ENCODE peak calls at places on chromosomes 2 and 18, in seven cellular contexts. One of them, this sample, is unnamed.

GRCh38 chr2:105103481-105103880 is 65.6 kb downstream of the MRPS9 start:
- DNase-seq in NCI-H510A treated with DMSO at 0.1 percent for 48 hours: no peak
- DNase-seq in ovary: no peak
- DNase-seq in A549: no peak
- DNase-seq in stimulated activated CD4-positive, alpha-beta T cell treated with anti-CD3 and anti-CD28 coated beads, TNF-alpha, amount 100 ng/mL, for 1 hour: no peak
- DNase-seq in activated CD8-positive, alpha-beta memory T cell treated with anti-CD3 and anti-CD28 coated beads for 4 hours: no peak
- DNase-seq in hypothalamus: no peak
- DNase-seq in this sample: no peak

GRCh38 chr2:54977149-54977548 is 73.1 kb downstream of the RTN4 start:
- DNase-seq in NCI-H510A treated with DMSO at 0.1 percent for 48 hours: no peak
- DNase-seq in ovary: no peak
- DNase-seq in A549: no peak
- DNase-seq in stimulated activated CD4-positive, alpha-beta T cell treated with anti-CD3 and anti-CD28 coated beads, TNF-alpha, amount 100 ng/mL, for 1 hour: no peak
- DNase-seq in activated CD8-positive, alpha-beta memory T cell treated with anti-CD3 and anti-CD28 coated beads for 4 hours: no peak
- DNase-seq in hypothalamus: no peak
- DNase-seq in this sample: no peak

GRCh38 chr18:28163201-28163778 is 13.6 kb downstream of the CDH2 start:
- DNase-seq in NCI-H510A treated with DMSO at 0.1 percent for 48 hours: no peak
- DNase-seq in ovary: no peak
- DNase-seq in A549: no peak
- DNase-seq in stimulated activated CD4-positive, alpha-beta T cell treated with anti-CD3 and anti-CD28 coated beads, TNF-alpha, amount 100 ng/mL, for 1 hour: no peak
- DNase-seq in activated CD8-positive, alpha-beta memory T cell treated with anti-CD3 and anti-CD28 coated beads for 4 hours: no peak
- DNase-seq in hypothalamus: no peak
- DNase-seq in this sample: no peak

GRCh38 chr2:119826370-119826961 is 66.7 kb downstream of the PTPN4 start:
- DNase-seq in NCI-H510A treated with DMSO at 0.1 percent for 48 hours: peak; percentile 11
- DNase-seq in ovary: no peak
- DNase-seq in A549: peak; percentile 52
- DNase-seq in stimulated activated CD4-positive, alpha-beta T cell treated with anti-CD3 and anti-CD28 coated beads, TNF-alpha, amount 100 ng/mL, for 1 hour: no peak
- DNase-seq in activated CD8-positive, alpha-beta memory T cell treated with anti-CD3 and anti-CD28 coated beads for 4 hours: no peak
- DNase-seq in hypothalamus: no peak
- DNase-seq in this sample: no peak

GRCh38 chr18:43422483-43422882 is 145.2 kb upstream of the SYT4 start:
- DNase-seq in NCI-H510A treated with DMSO at 0.1 percent for 48 hours: peak; percentile 70
- DNase-seq in ovary: no peak
- DNase-seq in A549: peak; percentile 0
- DNase-seq in stimulated activated CD4-positive, alpha-beta T cell treated with anti-CD3 and anti-CD28 coated beads, TNF-alpha, amount 100 ng/mL, for 1 hour: no peak
- DNase-seq in activated CD8-positive, alpha-beta memory T cell treated with anti-CD3 and anti-CD28 coated beads for 4 hours: no peak
- DNase-seq in hypothalamus: no peak
- DNase-seq in this sample: no peak

GRCh38 chr2:25639131-25639530 is 34.2 kb downstream of the DTNB start:
- DNase-seq in NCI-H510A treated with DMSO at 0.1 percent for 48 hours: no peak
- DNase-seq in ovary: no peak
- DNase-seq in A549: no peak
- DNase-seq in stimulated activated CD4-positive, alpha-beta T cell treated with anti-CD3 and anti-CD28 coated beads, TNF-alpha, amount 100 ng/mL, for 1 hour: no peak
- DNase-seq in activated CD8-positive, alpha-beta memory T cell treated with anti-CD3 and anti-CD28 coated beads for 4 hours: no peak
- DNase-seq in hypothalamus: no peak
- DNase-seq in this sample: no peak

GRCh38 chr2:127216105-127216504 is 4.0 kb downstream of the CYP27C1 start:
- DNase-seq in NCI-H510A treated with DMSO at 0.1 percent for 48 hours: no peak
- DNase-seq in ovary: no peak
- DNase-seq in A549: no peak
- DNase-seq in stimulated activated CD4-positive, alpha-beta T cell treated with anti-CD3 and anti-CD28 coated beads, TNF-alpha, amount 100 ng/mL, for 1 hour: no peak
- DNase-seq in activated CD8-positive, alpha-beta memory T cell treated with anti-CD3 and anti-CD28 coated beads for 4 hours: no peak
- DNase-seq in hypothalamus: no peak
- DNase-seq in this sample: no peak

GRCh38 chr2:181573140-181573736 is 83.7 kb downstream of the CERKL start:
- DNase-seq in NCI-H510A treated with DMSO at 0.1 percent for 48 hours: peak; percentile 90
- DNase-seq in ovary: no peak
- DNase-seq in A549: peak; percentile 40
- DNase-seq in stimulated activated CD4-positive, alpha-beta T cell treated with anti-CD3 and anti-CD28 coated beads, TNF-alpha, amount 100 ng/mL, for 1 hour: no peak
- DNase-seq in activated CD8-positive, alpha-beta memory T cell treated with anti-CD3 and anti-CD28 coated beads for 4 hours: no peak
- DNase-seq in hypothalamus: no peak
- DNase-seq in this sample: no peak

GRCh38 chr2:176638167-176639015 is 369.1 kb downstream of the MTX2 start:
- DNase-seq in NCI-H510A treated with DMSO at 0.1 percent for 48 hours: peak; percentile 77
- DNase-seq in ovary: peak; percentile 79
- DNase-seq in A549: peak; percentile 69
- DNase-seq in stimulated activated CD4-positive, alpha-beta T cell treated with anti-CD3 and anti-CD28 coated beads, TNF-alpha, amount 100 ng/mL, for 1 hour: peak; percentile 34
- DNase-seq in activated CD8-positive, alpha-beta memory T cell treated with anti-CD3 and anti-CD28 coated beads for 4 hours: peak; percentile 14
- DNase-seq in hypothalamus: peak; percentile 8
- DNase-seq in this sample: peak; percentile 55

GRCh38 chr2:137049518-137049917 is 284.2 kb downstream of the THSD7B start:
- DNase-seq in NCI-H510A treated with DMSO at 0.1 percent for 48 hours: peak; percentile 50
- DNase-seq in ovary: no peak
- DNase-seq in A549: no peak
- DNase-seq in stimulated activated CD4-positive, alpha-beta T cell treated with anti-CD3 and anti-CD28 coated beads, TNF-alpha, amount 100 ng/mL, for 1 hour: no peak
- DNase-seq in activated CD8-positive, alpha-beta memory T cell treated with anti-CD3 and anti-CD28 coated beads for 4 hours: no peak
- DNase-seq in hypothalamus: no peak
- DNase-seq in this sample: no peak

GRCh38 chr2:117771969-117772630 is 42.4 kb upstream of the DDX18 start:
- DNase-seq in NCI-H510A treated with DMSO at 0.1 percent for 48 hours: peak; percentile 50
- DNase-seq in ovary: no peak
- DNase-seq in A549: peak; percentile 38
- DNase-seq in stimulated activated CD4-positive, alpha-beta T cell treated with anti-CD3 and anti-CD28 coated beads, TNF-alpha, amount 100 ng/mL, for 1 hour: no peak
- DNase-seq in activated CD8-positive, alpha-beta memory T cell treated with anti-CD3 and anti-CD28 coated beads for 4 hours: no peak
- DNase-seq in hypothalamus: no peak
- DNase-seq in this sample: no peak

GRCh38 chr2:111119004-111119846 is 1.5 kb upstream of the BCL2L11 start:
- DNase-seq in NCI-H510A treated with DMSO at 0.1 percent for 48 hours: no peak
- DNase-seq in ovary: peak; percentile 21
- DNase-seq in A549: no peak
- DNase-seq in stimulated activated CD4-positive, alpha-beta T cell treated with anti-CD3 and anti-CD28 coated beads, TNF-alpha, amount 100 ng/mL, for 1 hour: peak; percentile 26
- DNase-seq in activated CD8-positive, alpha-beta memory T cell treated with anti-CD3 and anti-CD28 coated beads for 4 hours: no peak
- DNase-seq in hypothalamus: no peak
- DNase-seq in this sample: no peak

GRCh38 chr2:45288532-45288931 is 279.3 kb upstream of the SIX2 start:
- DNase-seq in NCI-H510A treated with DMSO at 0.1 percent for 48 hours: no peak
- DNase-seq in ovary: no peak
- DNase-seq in A549: no peak
- DNase-seq in stimulated activated CD4-positive, alpha-beta T cell treated with anti-CD3 and anti-CD28 coated beads, TNF-alpha, amount 100 ng/mL, for 1 hour: no peak
- DNase-seq in activated CD8-positive, alpha-beta memory T cell treated with anti-CD3 and anti-CD28 coated beads for 4 hours: no peak
- DNase-seq in hypothalamus: no peak
- DNase-seq in this sample: no peak

GRCh38 chr2:135052997-135053474 is 944 bp downstream of the RAB3GAP1 start:
- DNase-seq in NCI-H510A treated with DMSO at 0.1 percent for 48 hours: no peak
- DNase-seq in ovary: no peak
- DNase-seq in A549: no peak
- DNase-seq in stimulated activated CD4-positive, alpha-beta T cell treated with anti-CD3 and anti-CD28 coated beads, TNF-alpha, amount 100 ng/mL, for 1 hour: no peak
- DNase-seq in activated CD8-positive, alpha-beta memory T cell treated with anti-CD3 and anti-CD28 coated beads for 4 hours: no peak
- DNase-seq in hypothalamus: no peak
- DNase-seq in this sample: no peak

GRCh38 chr18:7232218-7232617 is 1.3 kb downstream of the LRRC30 start:
- DNase-seq in NCI-H510A treated with DMSO at 0.1 percent for 48 hours: no peak
- DNase-seq in ovary: no peak
- DNase-seq in A549: no peak
- DNase-seq in stimulated activated CD4-positive, alpha-beta T cell treated with anti-CD3 and anti-CD28 coated beads, TNF-alpha, amount 100 ng/mL, for 1 hour: no peak
- DNase-seq in activated CD8-positive, alpha-beta memory T cell treated with anti-CD3 and anti-CD28 coated beads for 4 hours: no peak
- DNase-seq in hypothalamus: no peak
- DNase-seq in this sample: no peak

GRCh38 chr18:10006261-10006903 is 92.6 kb downstream of the VAPA start:
- DNase-seq in NCI-H510A treated with DMSO at 0.1 percent for 48 hours: no peak
- DNase-seq in ovary: no peak
- DNase-seq in A549: peak; percentile 3
- DNase-seq in stimulated activated CD4-positive, alpha-beta T cell treated with anti-CD3 and anti-CD28 coated beads, TNF-alpha, amount 100 ng/mL, for 1 hour: no peak
- DNase-seq in activated CD8-positive, alpha-beta memory T cell treated with anti-CD3 and anti-CD28 coated beads for 4 hours: no peak
- DNase-seq in hypothalamus: no peak
- DNase-seq in this sample: peak; percentile 45

GRCh38 chr2:3377279-3377611 is 373 bp downstream of the EIPR1 start:
- DNase-seq in NCI-H510A treated with DMSO at 0.1 percent for 48 hours: peak; percentile 56
- DNase-seq in ovary: no peak
- DNase-seq in A549: peak; percentile 70
- DNase-seq in stimulated activated CD4-positive, alpha-beta T cell treated with anti-CD3 and anti-CD28 coated beads, TNF-alpha, amount 100 ng/mL, for 1 hour: no peak
- DNase-seq in activated CD8-positive, alpha-beta memory T cell treated with anti-CD3 and anti-CD28 coated beads for 4 hours: no peak
- DNase-seq in hypothalamus: no peak
- DNase-seq in this sample: no peak

GRCh38 chr18:55918449-55918848 is 330.5 kb upstream of the TCF4 start:
- DNase-seq in NCI-H510A treated with DMSO at 0.1 percent for 48 hours: no peak
- DNase-seq in ovary: no peak
- DNase-seq in A549: no peak
- DNase-seq in stimulated activated CD4-positive, alpha-beta T cell treated with anti-CD3 and anti-CD28 coated beads, TNF-alpha, amount 100 ng/mL, for 1 hour: no peak
- DNase-seq in activated CD8-positive, alpha-beta memory T cell treated with anti-CD3 and anti-CD28 coated beads for 4 hours: no peak
- DNase-seq in hypothalamus: no peak
- DNase-seq in this sample: no peak

GRCh38 chr18:32372047-32372380 is 98.7 kb downstream of the GAREM1 start:
- DNase-seq in NCI-H510A treated with DMSO at 0.1 percent for 48 hours: no peak
- DNase-seq in ovary: no peak
- DNase-seq in A549: no peak
- DNase-seq in stimulated activated CD4-positive, alpha-beta T cell treated with anti-CD3 and anti-CD28 coated beads, TNF-alpha, amount 100 ng/mL, for 1 hour: no peak
- DNase-seq in activated CD8-positive, alpha-beta memory T cell treated with anti-CD3 and anti-CD28 coated beads for 4 hours: no peak
- DNase-seq in hypothalamus: no peak
- DNase-seq in this sample: no peak

GRCh38 chr2:55116598-55116964 is 66.3 kb upstream of the RTN4 start:
- DNase-seq in NCI-H510A treated with DMSO at 0.1 percent for 48 hours: no peak
- DNase-seq in ovary: no peak
- DNase-seq in A549: no peak
- DNase-seq in stimulated activated CD4-positive, alpha-beta T cell treated with anti-CD3 and anti-CD28 coated beads, TNF-alpha, amount 100 ng/mL, for 1 hour: no peak
- DNase-seq in activated CD8-positive, alpha-beta memory T cell treated with anti-CD3 and anti-CD28 coated beads for 4 hours: no peak
- DNase-seq in hypothalamus: no peak
- DNase-seq in this sample: no peak

GRCh38 chr2:206088248-206088647 is 2.3 kb upstream of the INO80D start:
- DNase-seq in NCI-H510A treated with DMSO at 0.1 percent for 48 hours: no peak
- DNase-seq in ovary: no peak
- DNase-seq in A549: no peak
- DNase-seq in stimulated activated CD4-positive, alpha-beta T cell treated with anti-CD3 and anti-CD28 coated beads, TNF-alpha, amount 100 ng/mL, for 1 hour: no peak
- DNase-seq in activated CD8-positive, alpha-beta memory T cell treated with anti-CD3 and anti-CD28 coated beads for 4 hours: no peak
- DNase-seq in hypothalamus: no peak
- DNase-seq in this sample: no peak

GRCh38 chr2:144583741-144584453 is 64.0 kb upstream of the ZEB2 start:
- DNase-seq in NCI-H510A treated with DMSO at 0.1 percent for 48 hours: no peak
- DNase-seq in ovary: no peak
- DNase-seq in A549: peak; percentile 13
- DNase-seq in stimulated activated CD4-positive, alpha-beta T cell treated with anti-CD3 and anti-CD28 coated beads, TNF-alpha, amount 100 ng/mL, for 1 hour: no peak
- DNase-seq in activated CD8-positive, alpha-beta memory T cell treated with anti-CD3 and anti-CD28 coated beads for 4 hours: no peak
- DNase-seq in hypothalamus: no peak
- DNase-seq in this sample: no peak

GRCh38 chr2:121151311-121152109 is 133.5 kb downstream of the TFCP2L1 start:
- DNase-seq in NCI-H510A treated with DMSO at 0.1 percent for 48 hours: no peak
- DNase-seq in ovary: no peak
- DNase-seq in A549: no peak
- DNase-seq in stimulated activated CD4-positive, alpha-beta T cell treated with anti-CD3 and anti-CD28 coated beads, TNF-alpha, amount 100 ng/mL, for 1 hour: no peak
- DNase-seq in activated CD8-positive, alpha-beta memory T cell treated with anti-CD3 and anti-CD28 coated beads for 4 hours: no peak
- DNase-seq in hypothalamus: no peak
- DNase-seq in this sample: peak; percentile 91

GRCh38 chr18:23573020-23573419 is 13.3 kb downstream of the NPC1 start:
- DNase-seq in NCI-H510A treated with DMSO at 0.1 percent for 48 hours: no peak
- DNase-seq in ovary: no peak
- DNase-seq in A549: no peak
- DNase-seq in stimulated activated CD4-positive, alpha-beta T cell treated with anti-CD3 and anti-CD28 coated beads, TNF-alpha, amount 100 ng/mL, for 1 hour: no peak
- DNase-seq in activated CD8-positive, alpha-beta memory T cell treated with anti-CD3 and anti-CD28 coated beads for 4 hours: no peak
- DNase-seq in hypothalamus: no peak
- DNase-seq in this sample: no peak

GRCh38 chr2:225512873-225513580 is 113.5 kb downstream of the NYAP2 start:
- DNase-seq in NCI-H510A treated with DMSO at 0.1 percent for 48 hours: no peak
- DNase-seq in ovary: no peak
- DNase-seq in A549: peak; percentile 53
- DNase-seq in stimulated activated CD4-positive, alpha-beta T cell treated with anti-CD3 and anti-CD28 coated beads, TNF-alpha, amount 100 ng/mL, for 1 hour: no peak
- DNase-seq in activated CD8-positive, alpha-beta memory T cell treated with anti-CD3 and anti-CD28 coated beads for 4 hours: no peak
- DNase-seq in hypothalamus: no peak
- DNase-seq in this sample: no peak

GRCh38 chr2:204722207-204722606 is 176.9 kb downstream of the PARD3B start:
- DNase-seq in NCI-H510A treated with DMSO at 0.1 percent for 48 hours: no peak
- DNase-seq in ovary: no peak
- DNase-seq in A549: no peak
- DNase-seq in stimulated activated CD4-positive, alpha-beta T cell treated with anti-CD3 and anti-CD28 coated beads, TNF-alpha, amount 100 ng/mL, for 1 hour: no peak
- DNase-seq in activated CD8-positive, alpha-beta memory T cell treated with anti-CD3 and anti-CD28 coated beads for 4 hours: no peak
- DNase-seq in hypothalamus: no peak
- DNase-seq in this sample: peak; percentile 33

GRCh38 chr2:216340280-216340631 is 32.0 kb downstream of the MARCHF4 start:
- DNase-seq in NCI-H510A treated with DMSO at 0.1 percent for 48 hours: no peak
- DNase-seq in ovary: no peak
- DNase-seq in A549: no peak
- DNase-seq in stimulated activated CD4-positive, alpha-beta T cell treated with anti-CD3 and anti-CD28 coated beads, TNF-alpha, amount 100 ng/mL, for 1 hour: no peak
- DNase-seq in activated CD8-positive, alpha-beta memory T cell treated with anti-CD3 and anti-CD28 coated beads for 4 hours: no peak
- DNase-seq in hypothalamus: no peak
- DNase-seq in this sample: no peak

GRCh38 chr2:142722569-142722968 is 154.9 kb upstream of the KYNU start:
- DNase-seq in NCI-H510A treated with DMSO at 0.1 percent for 48 hours: no peak
- DNase-seq in ovary: no peak
- DNase-seq in A549: no peak
- DNase-seq in stimulated activated CD4-positive, alpha-beta T cell treated with anti-CD3 and anti-CD28 coated beads, TNF-alpha, amount 100 ng/mL, for 1 hour: no peak
- DNase-seq in activated CD8-positive, alpha-beta memory T cell treated with anti-CD3 and anti-CD28 coated beads for 4 hours: no peak
- DNase-seq in hypothalamus: no peak
- DNase-seq in this sample: no peak

GRCh38 chr2:212414699-212415309 is 123.8 kb downstream of the ERBB4 start:
- DNase-seq in NCI-H510A treated with DMSO at 0.1 percent for 48 hours: no peak
- DNase-seq in ovary: no peak
- DNase-seq in A549: no peak
- DNase-seq in stimulated activated CD4-positive, alpha-beta T cell treated with anti-CD3 and anti-CD28 coated beads, TNF-alpha, amount 100 ng/mL, for 1 hour: no peak
- DNase-seq in activated CD8-positive, alpha-beta memory T cell treated with anti-CD3 and anti-CD28 coated beads for 4 hours: no peak
- DNase-seq in hypothalamus: no peak
- DNase-seq in this sample: no peak

GRCh38 chr2:7010376-7010775 is 93.2 kb downstream of the RNF144A start:
- DNase-seq in NCI-H510A treated with DMSO at 0.1 percent for 48 hours: no peak
- DNase-seq in ovary: peak; percentile 61
- DNase-seq in A549: no peak
- DNase-seq in stimulated activated CD4-positive, alpha-beta T cell treated with anti-CD3 and anti-CD28 coated beads, TNF-alpha, amount 100 ng/mL, for 1 hour: no peak
- DNase-seq in activated CD8-positive, alpha-beta memory T cell treated with anti-CD3 and anti-CD28 coated beads for 4 hours: no peak
- DNase-seq in hypothalamus: no peak
- DNase-seq in this sample: no peak

GRCh38 chr2:223896751-223897320 is 48.3 kb downstream of the WDFY1 start:
- DNase-seq in NCI-H510A treated with DMSO at 0.1 percent for 48 hours: no peak
- DNase-seq in ovary: no peak
- DNase-seq in A549: no peak
- DNase-seq in stimulated activated CD4-positive, alpha-beta T cell treated with anti-CD3 and anti-CD28 coated beads, TNF-alpha, amount 100 ng/mL, for 1 hour: no peak
- DNase-seq in activated CD8-positive, alpha-beta memory T cell treated with anti-CD3 and anti-CD28 coated beads for 4 hours: no peak
- DNase-seq in hypothalamus: no peak
- DNase-seq in this sample: peak; percentile 43

GRCh38 chr18:47531759-47532158 is 280.3 kb upstream of the SKOR2 start:
- DNase-seq in NCI-H510A treated with DMSO at 0.1 percent for 48 hours: no peak
- DNase-seq in ovary: no peak
- DNase-seq in A549: no peak
- DNase-seq in stimulated activated CD4-positive, alpha-beta T cell treated with anti-CD3 and anti-CD28 coated beads, TNF-alpha, amount 100 ng/mL, for 1 hour: no peak
- DNase-seq in activated CD8-positive, alpha-beta memory T cell treated with anti-CD3 and anti-CD28 coated beads for 4 hours: no peak
- DNase-seq in hypothalamus: no peak
- DNase-seq in this sample: no peak

GRCh38 chr2:197615033-197615652 is 60.2 kb downstream of the RFTN2 start:
- DNase-seq in NCI-H510A treated with DMSO at 0.1 percent for 48 hours: peak; percentile 82
- DNase-seq in ovary: no peak
- DNase-seq in A549: peak; percentile 16
- DNase-seq in stimulated activated CD4-positive, alpha-beta T cell treated with anti-CD3 and anti-CD28 coated beads, TNF-alpha, amount 100 ng/mL, for 1 hour: no peak
- DNase-seq in activated CD8-positive, alpha-beta memory T cell treated with anti-CD3 and anti-CD28 coated beads for 4 hours: no peak
- DNase-seq in hypothalamus: no peak
- DNase-seq in this sample: no peak

GRCh38 chr2:20962939-20963543 is 80.8 kb downstream of the APOB start:
- DNase-seq in NCI-H510A treated with DMSO at 0.1 percent for 48 hours: peak; percentile 75
- DNase-seq in ovary: peak; percentile 69
- DNase-seq in A549: peak; percentile 67
- DNase-seq in stimulated activated CD4-positive, alpha-beta T cell treated with anti-CD3 and anti-CD28 coated beads, TNF-alpha, amount 100 ng/mL, for 1 hour: peak; percentile 59
- DNase-seq in activated CD8-positive, alpha-beta memory T cell treated with anti-CD3 and anti-CD28 coated beads for 4 hours: peak; percentile 45
- DNase-seq in hypothalamus: peak; percentile 19
- DNase-seq in this sample: peak; percentile 64